ENCODE peak calls at places on chromosome 22, in five cellular contexts. U, J, W, A and H are unnamed samples.
A peak's percentile ranks its signal among the peaks of the same experiment; 100 is the strongest.

GRCh38 chr22:35642305-35642741 is 5.9 kb upstream of the APOL6 start:
- DNase-seq in U (peak; percentile 13), J (no peak), W (no peak), A (no peak), H (no peak)

GRCh38 chr22:17903564-17904295 is 120.6 kb downstream of the MICAL3 start:
- DNase-seq in U (no peak), J (no peak), W (no peak), A (no peak), H (no peak)

GRCh38 chr22:49199224-49199623 is 628.4 kb downstream of the BRD1 start:
- DNase-seq in U (no peak), J (peak; percentile 34), W (no peak), A (no peak), H (no peak)

GRCh38 chr22:30575859-30576258 is 1.4 kb upstream of the GAL3ST1 start:
- DNase-seq in U (no peak), J (no peak), W (no peak), A (no peak), H (no peak)

GRCh38 chr22:35685731-35686130 is 31.9 kb upstream of the APOL5 start:
- DNase-seq in U (no peak), J (no peak), W (no peak), A (no peak), H (no peak)

GRCh38 chr22:24390576-24390975 is 36.8 kb upstream of the ADORA2A start:
- DNase-seq in U (no peak), J (no peak), W (no peak), A (no peak), H (no peak)

GRCh38 chr22:41301085-41302015 is at the start of gene ZC3H7B:
- DNase-seq in U (peak; percentile 72), J (peak; percentile 91), W (peak; percentile 90), A (peak; percentile 71), H (peak; percentile 73)

GRCh38 chr22:49735411-49736311 is 92.0 kb downstream of the BRD1 start:
- DNase-seq in U (no peak), J (peak; percentile 59), W (no peak), A (peak; percentile 53), H (peak; percentile 54)

GRCh38 chr22:45497268-45497667 is 5.4 kb upstream of the FBLN1 start:
- DNase-seq in U (no peak), J (no peak), W (no peak), A (no peak), H (no peak)

GRCh38 chr22:35921777-35922176 is 106.8 kb downstream of the RBFOX2 start:
- DNase-seq in U (peak; percentile 88), J (no peak), W (peak; percentile 77), A (peak; percentile 28), H (peak; percentile 53)

GRCh38 chr22:33789690-33790253 is 130.5 kb downstream of the LARGE1 start:
- DNase-seq in U (no peak), J (no peak), W (no peak), A (no peak), H (no peak)

GRCh38 chr22:41542224-41542623 is 2.0 kb downstream of the POLR3H start:
- DNase-seq in U (no peak), J (no peak), W (no peak), A (no peak), H (no peak)

GRCh38 chr22:34886812-34887211 is 179.1 kb upstream of the ISX start:
- DNase-seq in U (no peak), J (no peak), W (no peak), A (no peak), H (no peak)

GRCh38 chr22:46373838-46374662 is 38.5 kb downstream of the TRMU start:
- DNase-seq in U (no peak), J (no peak), W (no peak), A (no peak), H (no peak)

GRCh38 chr22:40498454-40499186 is 128.2 kb downstream of the SGSM3 start:
- DNase-seq in U (peak; percentile 95), J (no peak), W (no peak), A (no peak), H (no peak)

GRCh38 chr22:24494535-24495364 is at the start of gene UPB1:
- DNase-seq in U (no peak), J (peak; percentile 60), W (no peak), A (no peak), H (no peak)

GRCh38 chr22:35633520-35633919 is 14.7 kb upstream of the APOL6 start:
- DNase-seq in U (no peak), J (no peak), W (no peak), A (no peak), H (no peak)

GRCh38 chr22:29224121-29224858 is 18.6 kb downstream of the EMID1 start:
- DNase-seq in U (no peak), J (peak; percentile 76), W (no peak), A (no peak), H (no peak)

GRCh38 chr22:48651981-48652538 is 1175.6 kb downstream of the BRD1 start:
- DNase-seq in U (no peak), J (no peak), W (no peak), A (no peak), H (no peak)

GRCh38 chr22:24208012-24208749 is 26.9 kb downstream of the SUSD2 start:
- DNase-seq in U (peak; percentile 96), J (no peak), W (no peak), A (no peak), H (no peak)

GRCh38 chr22:46629291-46629690 is 9.1 kb downstream of the GRAMD4 start:
- DNase-seq in U (no peak), J (no peak), W (no peak), A (no peak), H (no peak)

GRCh38 chr22:20427104-20427944 is 10.3 kb downstream of the SCARF2 start:
- DNase-seq in U (no peak), J (no peak), W (no peak), A (no peak), H (no peak)

GRCh38 chr22:19047993-19048392 is 74.2 kb downstream of the DGCR2 start:
- DNase-seq in U (no peak), J (peak; percentile 11), W (no peak), A (no peak), H (no peak)

GRCh38 chr22:49136041-49136815 is 691.4 kb downstream of the BRD1 start:
- DNase-seq in U (no peak), J (no peak), W (no peak), A (no peak), H (no peak)

GRCh38 chr22:27133951-27134664 is 476.7 kb downstream of the MIAT start:
- DNase-seq in U (peak; percentile 79), J (no peak), W (no peak), A (no peak), H (no peak)

GRCh38 chr22:40603088-40603605 is 33.4 kb downstream of the MRTFA start:
- DNase-seq in U (peak; percentile 79), J (no peak), W (no peak), A (no peak), H (no peak)

GRCh38 chr22:48226026-48227013 is 1463.9 kb downstream of the TBC1D22A start:
- DNase-seq in U (no peak), J (no peak), W (no peak), A (no peak), H (no peak)

GRCh38 chr22:46827781-46828180 is 65.3 kb downstream of the TBC1D22A start:
- DNase-seq in U (no peak), J (no peak), W (no peak), A (no peak), H (no peak)

GRCh38 chr22:17368727-17369552 is at the start of gene CECR2:
- DNase-seq in U (no peak), J (peak; percentile 86), W (peak; percentile 33), A (peak; percentile 69), H (peak; percentile 74)

GRCh38 chr22:18091916-18092526 is 14.2 kb downstream of the PEX26 start:
- DNase-seq in U (no peak), J (no peak), W (no peak), A (no peak), H (no peak)

GRCh38 chr22:47582067-47582466 is 819.6 kb downstream of the TBC1D22A start:
- DNase-seq in U (no peak), J (no peak), W (no peak), A (no peak), H (no peak)

GRCh38 chr22:42692239-42693054 is 28.2 kb downstream of the A4GALT start:
- DNase-seq in U (no peak), J (no peak), W (no peak), A (no peak), H (no peak)
- TF ChIP-seq CTCF in U (peak; percentile 31), J (no peak), W (no peak), A (no peak), H (no peak)

DNA sequence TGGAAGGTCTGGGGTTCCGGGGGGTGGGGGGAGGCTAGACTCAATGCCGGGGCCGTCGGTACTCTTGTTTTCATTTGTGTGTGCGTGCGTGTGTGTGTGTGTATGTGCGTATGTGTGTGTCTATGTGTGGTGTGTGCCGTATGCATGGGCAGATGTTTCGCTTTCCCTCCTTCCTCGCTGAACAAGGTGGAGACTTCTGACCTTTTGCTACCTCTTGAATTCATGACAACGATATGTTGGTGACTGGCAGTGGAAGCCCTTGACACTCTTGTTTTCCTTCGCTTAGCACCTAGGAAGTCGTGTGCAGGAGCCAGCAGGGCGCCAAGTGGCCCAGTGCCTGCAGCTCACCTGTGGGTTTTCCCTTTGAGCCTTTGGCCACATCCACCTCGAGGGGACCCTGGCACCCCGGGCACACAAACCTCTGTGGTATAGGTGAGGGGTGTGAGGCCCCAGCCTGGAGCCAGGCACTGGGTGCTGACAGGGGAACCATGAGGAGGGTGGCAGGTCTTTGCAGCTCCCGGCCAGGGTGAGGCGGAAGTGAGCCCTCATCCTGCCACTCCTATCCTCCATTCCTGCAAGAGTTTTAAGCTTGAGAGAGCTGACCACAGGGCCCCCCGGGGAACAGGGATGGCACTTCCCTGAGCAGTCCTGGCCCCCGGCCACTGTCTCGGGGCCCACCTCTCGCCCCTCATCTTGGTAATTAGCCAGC is 19.3 kb upstream of the TMEM191C start:
- DNase-seq in U (no peak), J (peak; percentile 52), W (peak; percentile 20), A (no peak), H (peak; percentile 10)
- TF ChIP-seq CTCF in U (peak; percentile 30), J (no peak), W (peak; percentile 24), A (peak; percentile 33), H (no peak)

GRCh38 chr22:37018086-37018814 is 997 bp downstream of the TST start:
- DNase-seq in U (no peak), J (no peak), W (no peak), A (no peak), H (no peak)
- TF ChIP-seq CTCF in U (no peak), J (no peak), W (no peak), A (no peak), H (no peak)

GRCh38 chr22:31826443-31826842 is 72.6 kb downstream of the DEPDC5 start:
- DNase-seq in U (no peak), J (no peak), W (no peak), A (peak; percentile 19), H (no peak)

GRCh38 chr22:31821572-31821971 is 67.8 kb downstream of the DEPDC5 start:
- DNase-seq in U (no peak), J (no peak), W (no peak), A (no peak), H (no peak)

GRCh38 chr22:31822523-31822922 is 68.7 kb downstream of the DEPDC5 start:
- DNase-seq in U (no peak), J (no peak), W (no peak), A (no peak), H (no peak)

GRCh38 chr22:31828739-31829138 is 74.9 kb downstream of the DEPDC5 start:
- DNase-seq in U (no peak), J (no peak), W (no peak), A (no peak), H (no peak)

DNA sequence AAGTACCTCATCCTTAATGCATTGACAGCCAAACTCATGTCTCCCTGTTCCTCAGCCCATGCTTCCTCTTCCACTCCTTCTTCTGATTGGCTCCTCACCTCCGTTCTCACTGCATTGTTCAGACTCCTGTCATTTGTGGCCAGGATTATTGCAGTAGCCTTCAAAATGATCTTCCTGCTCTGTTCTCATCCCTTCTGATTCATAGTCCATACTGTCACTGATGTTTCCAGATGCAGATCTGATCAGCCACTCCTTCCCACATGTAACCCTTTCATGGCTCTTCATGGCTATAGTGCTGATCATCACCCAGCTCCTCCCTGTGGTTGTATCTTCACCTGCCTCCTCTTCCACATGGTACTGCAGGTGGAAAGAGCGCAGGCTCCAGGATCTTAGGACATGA is 71.7 kb downstream of the DEPDC5 start:
- DNase-seq in U (no peak), J (no peak), W (no peak), A (no peak), H (no peak)
- TF ChIP-seq CTCF in U (no peak), J (no peak), W (no peak), A (no peak), H (no peak)